ENCODE peak calls at places on chromosomes 11 and 22, in nine cellular contexts. F is activated CD8-positive, alpha-beta T cell treated with anti-CD3 and anti-CD28 coated beads for 36 hours; B is endothelial cell; H is Calu3; U is progenitor cell of endocrine pancreas; W is SK-N-SH; R is GM13977; K is GM13976; L is left ventricle myocardium inferior. T is an unnamed sample.
A peak's percentile ranks its signal among the peaks of the same experiment; 100 is the strongest.

GRCh38 chr11:77147668-77148321 is 19.7 kb downstream of the MYO7A start:
- DNase-seq in F (peak; percentile 74), B (no peak), H (no peak), U (no peak), W (no peak), R (no peak), K (peak; percentile 68), L (no peak), T (peak; percentile 53)

GRCh38 chr11:27453701-27454100 is 18.9 kb downstream of the LGR4 start:
- DNase-seq in F (no peak), B (no peak), H (no peak), U (no peak), W (no peak), R (no peak), K (no peak), L (no peak), T (no peak)

GRCh38 chr11:27041141-27041869 is 690 bp downstream of the BBOX1 start:
- DNase-seq in F (no peak), B (no peak), H (no peak), U (no peak), W (no peak), R (no peak), K (no peak), L (no peak), T (no peak)

GRCh38 chr11:67267188-67268035 is 1.1 kb downstream of the GRK2 start:
- DNase-seq in F (peak; percentile 63), B (no peak), H (peak; percentile 30), U (no peak), W (peak; percentile 54), R (no peak), K (no peak), L (no peak), T (no peak)

GRCh38 chr11:35334385-35335090 is 84.8 kb downstream of the SLC1A2 start:
- DNase-seq in F (peak; percentile 17), B (no peak), H (no peak), U (no peak), W (no peak), R (peak; percentile 15), K (peak; percentile 35), L (no peak), T (peak; percentile 47)

GRCh38 chr11:129930743-129931142 is 35.4 kb upstream of the NFRKB start:
- DNase-seq in F (no peak), B (no peak), H (no peak), U (no peak), W (no peak), R (no peak), K (no peak), L (no peak), T (no peak)

GRCh38 chr22:37228106-37229011 is 15.7 kb downstream of the RAC2 start:
- DNase-seq in F (peak; percentile 79), B (no peak), H (no peak), U (no peak), W (no peak), R (no peak), K (no peak), L (peak; percentile 43), T (no peak)

GRCh38 chr11:26227311-26227710 is 104.6 kb upstream of the ANO3 start:
- DNase-seq in F (no peak), B (no peak), H (peak; percentile 7), U (no peak), W (peak; percentile 37), R (peak; percentile 36), K (peak; percentile 30), L (no peak), T (peak; percentile 39)

GRCh38 chr11:76256448-76256847 is 50.1 kb upstream of the WNT11 start:
- DNase-seq in F (no peak), B (peak; percentile 20), H (no peak), U (no peak), W (no peak), R (no peak), K (no peak), L (no peak), T (no peak)

GRCh38 chr11:130322126-130322525 is 7.4 kb upstream of the ZBTB44 start:
- DNase-seq in F (no peak), B (no peak), H (no peak), U (no peak), W (no peak), R (no peak), K (no peak), L (no peak), T (no peak)

GRCh38 chr22:43471606-43472135 is 59.9 kb downstream of the MPPED1 start:
- DNase-seq in F (no peak), B (no peak), H (no peak), U (no peak), W (no peak), R (no peak), K (no peak), L (no peak), T (no peak)

DNA sequence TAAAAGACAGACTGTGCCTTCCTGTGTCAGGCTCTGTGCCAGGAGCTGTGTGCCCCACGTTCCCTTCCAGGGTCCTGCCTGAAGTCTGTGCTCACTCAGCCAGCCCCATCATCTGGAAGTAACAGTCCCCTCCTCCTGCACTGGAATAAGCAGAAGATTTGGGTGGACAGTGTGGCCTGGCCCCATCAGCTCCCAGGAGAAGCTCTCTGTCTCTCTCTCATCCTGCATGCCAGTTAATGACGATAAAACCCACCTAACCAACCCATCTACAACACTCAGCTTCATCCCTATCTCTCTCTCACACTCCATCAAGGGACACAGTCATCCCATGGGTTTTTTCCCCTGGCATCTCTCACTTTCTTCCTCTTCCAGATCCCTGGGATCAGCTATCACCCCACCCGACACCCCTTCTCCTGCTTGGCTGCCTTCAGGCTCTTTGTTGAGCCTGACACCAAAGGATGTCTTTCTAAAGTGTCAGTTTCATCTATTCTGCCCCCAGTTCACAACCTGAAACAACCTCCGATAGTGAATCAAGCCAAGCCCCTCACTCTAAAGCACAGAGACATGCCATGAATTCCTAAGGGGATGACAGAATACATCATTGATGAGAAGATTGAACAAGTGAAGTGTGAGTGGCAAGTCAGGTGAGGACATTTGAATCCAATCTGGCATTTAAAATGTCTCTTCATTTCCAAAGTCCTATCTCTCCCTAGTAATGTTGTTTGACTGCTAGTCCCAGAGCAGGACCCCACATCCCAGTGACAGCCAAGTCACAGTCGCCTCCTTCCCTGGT is 91.4 kb upstream of the TOP3B start:
- DNase-seq in F (no peak), B (no peak), H (no peak), U (no peak), W (no peak), R (no peak), K (no peak), L (no peak), T (no peak)
- TF ChIP-seq CTCF in F (no peak), B (no peak), H (no peak), U (no peak), W (no peak), R (no peak), K (no peak), L (no peak), T (no peak)

GRCh38 chr11:6568191-6568918 is 35.1 kb downstream of the RRP8 start:
- DNase-seq in F (no peak), B (no peak), H (no peak), U (no peak), W (no peak), R (peak; percentile 21), K (no peak), L (peak; percentile 51), T (no peak)
- TF ChIP-seq CTCF in F (no peak), B (no peak), H (no peak), U (no peak), W (peak; percentile 25), R (no peak), K (no peak), L (no peak), T (no peak)

DNA sequence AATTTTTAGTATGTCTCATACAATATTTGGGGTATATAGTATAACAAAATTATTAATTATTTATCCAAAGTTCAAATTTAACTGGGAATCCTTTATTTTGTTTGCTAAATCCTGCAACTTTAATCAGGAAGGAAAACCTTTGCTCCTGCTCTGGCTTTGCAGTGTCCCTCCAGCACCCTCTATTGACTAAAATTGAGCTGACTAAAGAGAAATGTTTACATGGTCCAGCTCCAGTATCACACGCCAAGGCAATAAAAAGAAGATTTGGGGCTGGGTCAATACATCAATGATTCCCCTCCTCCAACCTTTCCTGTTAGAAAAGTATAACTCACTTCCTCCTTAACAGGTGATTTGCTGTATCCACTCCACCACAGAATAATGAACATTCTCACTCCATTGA is 153.0 kb upstream of the LRRC4C start:
- DNase-seq in F (no peak), B (no peak), H (no peak), U (no peak), W (no peak), R (no peak), K (no peak), L (no peak), T (no peak)
- TF ChIP-seq CTCF in F (no peak), B (no peak), H (no peak), U (peak; percentile 24), W (peak; percentile 30), R (peak; percentile 23), K (no peak), L (no peak), T (no peak)

GRCh38 chr11:73240190-73240781 is 22.2 kb downstream of the P2RY2 start:
- DNase-seq in F (no peak), B (no peak), H (no peak), U (no peak), W (no peak), R (no peak), K (no peak), L (peak; percentile 83), T (no peak)

GRCh38 chr11:73241300-73241699 is 23.2 kb downstream of the P2RY2 start:
- DNase-seq in F (no peak), B (no peak), H (no peak), U (no peak), W (no peak), R (no peak), K (no peak), L (no peak), T (no peak)

GRCh38 chr11:73243093-73243485 is 25.0 kb downstream of the P2RY2 start:
- DNase-seq in F (no peak), B (no peak), H (no peak), U (no peak), W (no peak), R (no peak), K (no peak), L (no peak), T (no peak)

GRCh38 chr11:73244589-73245240 is 26.6 kb downstream of the P2RY2 start:
- DNase-seq in F (no peak), B (no peak), H (no peak), U (no peak), W (no peak), R (no peak), K (no peak), L (no peak), T (no peak)

DNA sequence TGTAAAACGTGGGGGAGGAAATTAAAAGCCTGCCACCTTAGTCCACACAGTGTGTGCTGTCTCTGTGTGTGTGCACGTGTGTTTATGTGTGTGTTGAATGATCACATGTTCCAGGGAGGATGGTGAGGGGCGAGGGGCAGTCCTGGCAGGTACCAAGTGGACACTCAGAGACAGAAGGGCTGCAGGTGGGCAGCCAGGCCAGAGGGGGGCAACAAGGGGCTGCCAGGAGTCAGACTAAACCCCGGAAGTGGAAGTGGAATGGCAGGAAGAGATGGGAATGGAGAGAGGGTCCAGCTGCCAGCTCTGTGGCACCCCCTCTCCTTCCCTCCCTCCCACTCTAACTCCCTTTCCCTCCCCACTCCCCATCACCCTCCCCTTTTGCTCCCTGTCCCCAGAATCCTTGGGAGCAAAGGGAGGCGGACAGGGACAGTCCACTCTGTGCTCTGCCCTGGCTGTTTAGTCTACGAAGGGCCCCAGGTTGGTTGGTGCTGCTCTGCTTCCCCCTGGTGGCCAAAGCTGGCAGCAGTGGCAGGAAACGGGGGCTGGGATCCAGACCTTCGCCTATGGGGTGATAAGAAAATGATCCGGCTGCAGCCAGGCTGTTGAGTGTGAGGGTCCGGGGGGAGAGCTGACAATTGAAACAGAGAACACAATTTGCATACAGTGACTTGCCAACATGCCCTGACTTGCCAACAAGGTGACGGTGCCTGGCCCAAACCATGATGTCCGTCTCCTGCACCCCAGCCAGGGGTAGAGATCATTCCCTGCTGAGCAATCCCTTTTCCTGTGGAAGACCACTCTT is 24.4 kb downstream of the P2RY2 start:
- DNase-seq in F (peak; percentile 46), B (peak; percentile 87), H (peak; percentile 86), U (peak; percentile 80), W (peak; percentile 88), R (peak; percentile 87), K (peak; percentile 86), L (peak; percentile 74), T (peak; percentile 87)
- TF ChIP-seq CTCF in F (peak; percentile 39), B (peak; percentile 92), H (peak; percentile 85), U (peak; percentile 88), W (peak; percentile 95), R (peak; percentile 97), K (peak; percentile 95), L (peak; percentile 90), T (peak; percentile 97)